ENCODE peak calls at places on chromosomes 1 and 21, in eight cellular contexts. One of them, this sample, is unnamed.

GRCh38 chr21:28669331-28669730 is 323.3 kb downstream of the LTN1 start:
- DNase-seq in breast epithelium: no peak
- DNase-seq in heart left ventricle: no peak
- DNase-seq in naive thymus-derived CD4-positive, alpha-beta T cell: no peak
- DNase-seq in mesendoderm: no peak
- DNase-seq in psoas muscle: no peak
- DNase-seq in HFF-Myc: no peak
- DNase-seq in adipocyte: no peak
- DNase-seq in this sample: no peak

GRCh38 chr1:55640708-55641473 is 425.7 kb upstream of the USP24 start:
- DNase-seq in breast epithelium: peak
- DNase-seq in heart left ventricle: peak
- DNase-seq in naive thymus-derived CD4-positive, alpha-beta T cell: peak
- DNase-seq in mesendoderm: peak
- DNase-seq in psoas muscle: peak
- DNase-seq in HFF-Myc: peak
- DNase-seq in adipocyte: peak
- DNase-seq in this sample: peak

GRCh38 chr1:233061265-233061664 is 110.9 kb downstream of the NTPCR start:
- DNase-seq in breast epithelium: no peak
- DNase-seq in heart left ventricle: no peak
- DNase-seq in naive thymus-derived CD4-positive, alpha-beta T cell: no peak
- DNase-seq in mesendoderm: no peak
- DNase-seq in psoas muscle: no peak
- DNase-seq in HFF-Myc: no peak
- DNase-seq in adipocyte: no peak
- DNase-seq in this sample: no peak

GRCh38 chr1:214943054-214943453 is 139.5 kb upstream of the KCNK2 start:
- DNase-seq in breast epithelium: no peak
- DNase-seq in heart left ventricle: no peak
- DNase-seq in naive thymus-derived CD4-positive, alpha-beta T cell: no peak
- DNase-seq in mesendoderm: no peak
- DNase-seq in psoas muscle: no peak
- DNase-seq in HFF-Myc: no peak
- DNase-seq in adipocyte: no peak
- DNase-seq in this sample: no peak

GRCh38 chr1:216849141-216849540 is 125.9 kb upstream of the ESRRG start:
- DNase-seq in breast epithelium: no peak
- DNase-seq in heart left ventricle: no peak
- DNase-seq in naive thymus-derived CD4-positive, alpha-beta T cell: no peak
- DNase-seq in mesendoderm: peak
- DNase-seq in psoas muscle: no peak
- DNase-seq in HFF-Myc: no peak
- DNase-seq in adipocyte: no peak
- DNase-seq in this sample: no peak

GRCh38 chr1:54404939-54405880 is 984 bp downstream of the SSBP3 start:
- DNase-seq in breast epithelium: no peak
- DNase-seq in heart left ventricle: peak
- DNase-seq in naive thymus-derived CD4-positive, alpha-beta T cell: peak
- DNase-seq in mesendoderm: no peak
- DNase-seq in psoas muscle: peak
- DNase-seq in HFF-Myc: no peak
- DNase-seq in adipocyte: peak
- DNase-seq in this sample: peak

GRCh38 chr21:43864313-43864805 is 664 bp upstream of the AGPAT3 start:
- DNase-seq in breast epithelium: peak
- DNase-seq in heart left ventricle: peak
- DNase-seq in naive thymus-derived CD4-positive, alpha-beta T cell: peak
- DNase-seq in mesendoderm: peak
- DNase-seq in psoas muscle: peak
- DNase-seq in HFF-Myc: no peak
- DNase-seq in adipocyte: peak
- DNase-seq in this sample: peak

GRCh38 chr1:22749919-22750670 is 39.5 kb downstream of the EPHB2 start:
- DNase-seq in breast epithelium: no peak
- DNase-seq in heart left ventricle: no peak
- DNase-seq in naive thymus-derived CD4-positive, alpha-beta T cell: no peak
- DNase-seq in mesendoderm: peak
- DNase-seq in psoas muscle: no peak
- DNase-seq in HFF-Myc: peak
- DNase-seq in adipocyte: peak
- DNase-seq in this sample: peak

GRCh38 chr1:151907363-151908139 is 1.8 kb downstream of the THEM4 start:
- DNase-seq in breast epithelium: no peak
- DNase-seq in heart left ventricle: no peak
- DNase-seq in naive thymus-derived CD4-positive, alpha-beta T cell: no peak
- DNase-seq in mesendoderm: peak
- DNase-seq in psoas muscle: no peak
- DNase-seq in HFF-Myc: no peak
- DNase-seq in adipocyte: no peak
- DNase-seq in this sample: no peak

GRCh38 chr1:206768472-206769330 is 1.9 kb upstream of the IL19 start:
- DNase-seq in breast epithelium: no peak
- DNase-seq in heart left ventricle: no peak
- DNase-seq in naive thymus-derived CD4-positive, alpha-beta T cell: no peak
- DNase-seq in mesendoderm: no peak
- DNase-seq in psoas muscle: no peak
- DNase-seq in HFF-Myc: no peak
- DNase-seq in adipocyte: no peak
- DNase-seq in this sample: no peak
- H3K4me3 ChIP-seq in breast epithelium: no peak
- H3K4me3 ChIP-seq in heart left ventricle: no peak
- H3K4me3 ChIP-seq in naive thymus-derived CD4-positive, alpha-beta T cell: peak
- H3K4me3 ChIP-seq in mesendoderm: no peak
- H3K4me3 ChIP-seq in psoas muscle: no peak
- H3K4me3 ChIP-seq in HFF-Myc: no peak
- H3K4me3 ChIP-seq in adipocyte: no peak
- H3K4me3 ChIP-seq in this sample: no peak

GRCh38 chr1:31324992-31325391 is 28.2 kb downstream of the ZCCHC17 start:
- DNase-seq in breast epithelium: no peak
- DNase-seq in heart left ventricle: no peak
- DNase-seq in naive thymus-derived CD4-positive, alpha-beta T cell: no peak
- DNase-seq in mesendoderm: no peak
- DNase-seq in psoas muscle: no peak
- DNase-seq in HFF-Myc: no peak
- DNase-seq in adipocyte: no peak
- DNase-seq in this sample: no peak
- H3K4me3 ChIP-seq in breast epithelium: no peak
- H3K4me3 ChIP-seq in heart left ventricle: no peak
- H3K4me3 ChIP-seq in naive thymus-derived CD4-positive, alpha-beta T cell: no peak
- H3K4me3 ChIP-seq in mesendoderm: no peak
- H3K4me3 ChIP-seq in psoas muscle: no peak
- H3K4me3 ChIP-seq in HFF-Myc: no peak
- H3K4me3 ChIP-seq in adipocyte: no peak
- H3K4me3 ChIP-seq in this sample: no peak

GRCh38 chr1:26700711-26701110 is 4.9 kb downstream of the ARID1A start:
- DNase-seq in breast epithelium: no peak
- DNase-seq in heart left ventricle: no peak
- DNase-seq in naive thymus-derived CD4-positive, alpha-beta T cell: no peak
- DNase-seq in mesendoderm: peak
- DNase-seq in psoas muscle: no peak
- DNase-seq in HFF-Myc: no peak
- DNase-seq in adipocyte: peak
- DNase-seq in this sample: peak
- H3K4me3 ChIP-seq in breast epithelium: no peak
- H3K4me3 ChIP-seq in heart left ventricle: no peak
- H3K4me3 ChIP-seq in naive thymus-derived CD4-positive, alpha-beta T cell: peak
- H3K4me3 ChIP-seq in mesendoderm: no peak
- H3K4me3 ChIP-seq in psoas muscle: peak
- H3K4me3 ChIP-seq in HFF-Myc: peak
- H3K4me3 ChIP-seq in adipocyte: peak
- H3K4me3 ChIP-seq in this sample: peak

DNA sequence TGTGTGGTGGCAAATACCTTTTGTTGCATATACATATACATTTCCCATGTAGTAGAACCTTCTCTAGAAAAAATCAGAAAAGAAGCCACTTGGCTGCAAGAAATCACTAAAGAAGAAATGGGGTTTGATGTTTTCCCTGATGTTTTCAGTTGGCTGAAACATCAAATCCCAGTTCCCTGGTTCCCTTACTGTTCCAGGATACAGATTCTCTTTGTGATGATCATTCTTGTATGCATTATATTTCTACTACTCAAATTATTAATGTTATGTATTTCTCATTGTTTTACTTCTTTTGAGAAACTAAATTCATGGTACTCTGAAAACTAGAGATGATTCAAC is 7.6 kb downstream of the RNU1-2 start:
- DNase-seq in breast epithelium: no peak
- DNase-seq in heart left ventricle: no peak
- DNase-seq in naive thymus-derived CD4-positive, alpha-beta T cell: no peak
- DNase-seq in mesendoderm: no peak
- DNase-seq in psoas muscle: no peak
- DNase-seq in HFF-Myc: no peak
- DNase-seq in adipocyte: no peak
- DNase-seq in this sample: no peak
- H3K4me3 ChIP-seq in breast epithelium: peak
- H3K4me3 ChIP-seq in heart left ventricle: peak
- H3K4me3 ChIP-seq in naive thymus-derived CD4-positive, alpha-beta T cell: peak
- H3K4me3 ChIP-seq in mesendoderm: no peak
- H3K4me3 ChIP-seq in psoas muscle: peak
- H3K4me3 ChIP-seq in HFF-Myc: peak
- H3K4me3 ChIP-seq in adipocyte: peak
- H3K4me3 ChIP-seq in this sample: peak

GRCh38 chr21:33071878-33072306 is 2.0 kb downstream of the OLIG1 start:
- DNase-seq in breast epithelium: no peak
- DNase-seq in heart left ventricle: no peak
- DNase-seq in naive thymus-derived CD4-positive, alpha-beta T cell: no peak
- DNase-seq in mesendoderm: peak
- DNase-seq in psoas muscle: no peak
- DNase-seq in HFF-Myc: no peak
- DNase-seq in adipocyte: peak
- DNase-seq in this sample: peak
- H3K4me3 ChIP-seq in breast epithelium: peak
- H3K4me3 ChIP-seq in heart left ventricle: peak
- H3K4me3 ChIP-seq in naive thymus-derived CD4-positive, alpha-beta T cell: peak
- H3K4me3 ChIP-seq in mesendoderm: no peak
- H3K4me3 ChIP-seq in psoas muscle: peak
- H3K4me3 ChIP-seq in HFF-Myc: peak
- H3K4me3 ChIP-seq in adipocyte: peak
- H3K4me3 ChIP-seq in this sample: peak